ENCODE peak calls at places on chromosomes 4 and X, in six cellular contexts. I is H9, Y is neuronal stem cell, V is IMR-90, F is mesendoderm, U is H1. A is an unnamed sample.

GRCh38 chr4:99651811-99652545 is 5.7 kb downstream of the C4orf54 start:
- DNase-seq in I (no peak), Y (no peak), V (no peak), F (no peak), U (no peak), A (no peak)

GRCh38 chr4:169103966-169104412 is 93.9 kb upstream of the CBR4 start:
- DNase-seq in I (peak), Y (peak), V (no peak), F (peak), U (peak), A (no peak)

GRCh38 chr4:1248262-1249147 is at the start of gene CTBP1:
- DNase-seq in I (peak), Y (peak), V (peak), F (peak), U (peak), A (peak)

GRCh38 chrX:16559206-16559619 is 90.7 kb upstream of the S100G start:
- DNase-seq in I (no peak), Y (no peak), V (peak), F (no peak), U (no peak), A (peak)

GRCh38 chr4:139208404-139208945 is 31.5 kb upstream of the ELF2 start:
- DNase-seq in I (no peak), Y (no peak), V (peak), F (no peak), U (no peak), A (peak)

GRCh38 chrX:120746153-120746552 is 116.3 kb upstream of the C1GALT1C1 start:
- DNase-seq in I (no peak), Y (no peak), V (no peak), F (no peak), U (no peak), A (no peak)

GRCh38 chr4:98517444-98518021 is 140.9 kb downstream of the TSPAN5 start:
- DNase-seq in I (no peak), Y (no peak), V (peak), F (no peak), U (no peak), A (peak)

GRCh38 chr4:131459430-131460101 is 1689.5 kb upstream of the PCDH10 start:
- DNase-seq in I (peak), Y (no peak), V (no peak), F (peak), U (no peak), A (peak)

GRCh38 chrX:68693481-68694410 is 46.3 kb downstream of the STARD8 start:
- DNase-seq in I (peak), Y (peak), V (peak), F (peak), U (peak), A (peak)

GRCh38 chr4:152115794-152116193 is 355.0 kb upstream of the GATB start:
- DNase-seq in I (no peak), Y (no peak), V (no peak), F (no peak), U (no peak), A (no peak)

GRCh38 chrX:128464091-128464490 is 411.9 kb upstream of the ACTRT1 start:
- DNase-seq in I (no peak), Y (no peak), V (no peak), F (no peak), U (no peak), A (no peak)

GRCh38 chrX:154840856-154841255 is 6.4 kb upstream of the SMIM9 start:
- DNase-seq in I (no peak), Y (no peak), V (peak), F (peak), U (no peak), A (peak)

GRCh38 chr4:102163404-102164140 is 181.7 kb downstream of the SLC39A8 start:
- DNase-seq in I (no peak), Y (no peak), V (no peak), F (peak), U (no peak), A (no peak)

GRCh38 chr4:100168521-100168920 is 21.7 kb downstream of the DDIT4L start:
- DNase-seq in I (no peak), Y (no peak), V (peak), F (no peak), U (no peak), A (peak)

GRCh38 chr4:10736266-10736665 is 51.7 kb upstream of the CLNK start:
- DNase-seq in I (no peak), Y (no peak), V (no peak), F (no peak), U (no peak), A (no peak)

GRCh38 chr4:55733874-55734437 is 85.6 kb upstream of the EXOC1L start:
- DNase-seq in I (no peak), Y (no peak), V (peak), F (no peak), U (no peak), A (peak)

GRCh38 chrX:152642931-152643525 is 5.3 kb downstream of the GABRQ start:
- DNase-seq in I (no peak), Y (no peak), V (no peak), F (no peak), U (no peak), A (no peak)
- H2BK15ac ChIP-seq in I (no peak), Y (no peak), V (no peak), F (no peak), U (no peak), A (no peak)

GRCh38 chrX:49208399-49208798 is 8.4 kb upstream of the SYP start:
- DNase-seq in I (no peak), Y (no peak), V (no peak), F (no peak), U (no peak), A (no peak)
- H2BK15ac ChIP-seq in I (no peak), Y (no peak), V (no peak), F (no peak), U (no peak), A (no peak)

DNA sequence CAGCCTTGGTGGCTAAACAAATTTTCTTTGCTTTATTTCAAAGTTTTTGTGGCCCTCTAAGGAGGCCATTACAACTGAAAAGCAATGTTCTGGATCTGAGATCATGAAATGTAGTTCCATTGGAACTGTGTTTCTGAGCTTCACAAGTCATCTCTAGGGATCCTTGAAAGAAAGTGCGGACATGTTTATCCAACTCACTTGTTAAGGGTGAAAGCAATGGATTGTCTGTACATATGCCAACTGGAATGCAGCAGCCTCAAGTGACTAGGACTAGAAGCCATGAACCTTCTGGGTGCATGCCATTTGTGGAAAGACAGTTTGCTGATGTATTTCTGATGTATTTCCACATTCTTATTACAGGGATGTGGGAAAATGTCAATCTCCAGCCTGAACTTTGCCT is 36.7 kb upstream of the KLHL13 start:
- DNase-seq in I (no peak), Y (no peak), V (no peak), F (no peak), U (no peak), A (no peak)
- H2BK15ac ChIP-seq in I (no peak), Y (no peak), V (no peak), F (no peak), U (no peak), A (no peak)

GRCh38 chrX:45165726-45166125 is 35.0 kb downstream of the DIPK2B start:
- DNase-seq in I (no peak), Y (no peak), V (no peak), F (no peak), U (no peak), A (no peak)

GRCh38 chrX:45164021-45164621 is 36.6 kb downstream of the DIPK2B start:
- DNase-seq in I (no peak), Y (no peak), V (no peak), F (no peak), U (no peak), A (no peak)

DNA sequence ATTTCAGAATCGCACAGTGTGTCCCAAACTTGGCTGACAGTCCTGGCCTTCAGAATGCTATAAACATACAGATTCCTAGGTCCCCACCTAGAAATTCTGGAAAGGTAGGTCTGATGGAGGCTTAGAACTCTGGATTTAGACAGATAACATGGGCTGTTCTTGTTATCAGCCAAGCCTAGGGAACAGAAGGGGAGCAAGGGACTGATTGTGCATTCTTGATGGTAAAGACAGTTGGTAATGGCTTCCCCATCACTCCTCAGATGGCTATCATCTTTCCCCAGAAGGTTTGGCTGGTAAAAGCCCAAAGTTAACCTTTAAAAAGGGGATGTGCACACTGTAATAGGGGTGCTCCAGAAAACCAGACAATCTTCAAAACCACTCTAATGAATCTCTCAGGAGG is 35.7 kb downstream of the DIPK2B start:
- DNase-seq in I (no peak), Y (no peak), V (no peak), F (no peak), U (no peak), A (no peak)
- H2BK15ac ChIP-seq in I (no peak), Y (no peak), V (no peak), F (no peak), U (no peak), A (no peak)

DNA sequence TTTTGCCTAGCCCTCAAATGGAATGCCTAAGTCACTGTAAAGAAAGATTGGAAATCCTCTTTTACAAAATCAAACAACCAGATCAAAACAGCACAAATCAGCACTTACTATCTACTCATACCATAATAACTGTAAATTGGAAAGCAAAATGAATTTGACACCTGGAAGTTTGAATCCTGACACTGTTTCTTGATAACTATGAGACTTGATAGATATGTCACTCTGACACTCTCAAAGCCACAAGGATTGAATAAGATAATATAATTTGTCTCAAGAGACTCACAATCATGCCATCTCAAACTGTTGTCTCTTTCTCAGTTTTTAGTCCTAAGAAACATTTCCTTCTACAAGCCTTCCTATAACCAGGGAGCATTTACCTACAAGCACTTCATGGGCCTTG is 302.6 kb upstream of the DIAPH2 start:
- DNase-seq in I (no peak), Y (no peak), V (no peak), F (no peak), U (no peak), A (no peak)
- H2BK15ac ChIP-seq in I (no peak), Y (no peak), V (no peak), F (no peak), U (no peak), A (no peak)

A was measured in mesenchymal stem cell.